ENCODE peak calls at places on chromosomes 2 and 18, in ten cellular contexts. C is GM19239; S is CD8-positive, alpha-beta memory T cell; M is activated T-cell treated with anti-CD3 and anti-CD28 coated beads for 24 hours; L is retinal pigment epithelial cell; F is germinal center; U is iPS-NIHi11; W is smooth muscle cell of the brain vasculature; A is K562; J is T-helper 2 cell. K is an unnamed sample.

GRCh38 chr2:45176399-45176798 is 167.1 kb upstream of the SIX2 start:
- DNase-seq in L (no peak), M (no peak), U (no peak), C (no peak), A (no peak), W (no peak), J (no peak), S (no peak), F (no peak), K (no peak)

GRCh38 chr18:29838556-29838955 is 1204.0 kb downstream of the DSC3 start:
- DNase-seq in L (no peak), W (no peak), J (no peak), U (no peak), M (no peak), A (no peak), C (no peak), F (no peak), S (no peak), K (no peak)

GRCh38 chr2:230868947-230869690 is 4.4 kb downstream of the ITM2C start:
- DNase-seq in W (no peak), C (no peak), U (no peak), A (no peak), J (no peak), L (no peak), F (no peak), S (no peak), M (no peak), K (no peak)

GRCh38 chr2:157761520-157761919 is 114.6 kb downstream of the ACVR1 start:
- DNase-seq in S (no peak), L (no peak), U (no peak), W (no peak), J (no peak), A (no peak), F (no peak), M (no peak), C (no peak), K (no peak)

GRCh38 chr2:191636235-191636543 is 41.7 kb upstream of the NABP1 start:
- DNase-seq in L (peak; percentile 69), W (peak; percentile 23), U (no peak), C (no peak), M (no peak), S (no peak), J (no peak), F (no peak), A (no peak), K (no peak)

GRCh38 chr18:74268933-74269620 is 22.7 kb downstream of the CYB5A start:
- DNase-seq in M (no peak), W (no peak), C (no peak), L (no peak), A (peak; percentile 65), S (no peak), U (no peak), F (no peak), J (no peak), K (no peak)

GRCh38 chr18:43714346-43715010 is 437.2 kb upstream of the SYT4 start:
- DNase-seq in W (no peak), C (no peak), A (no peak), L (no peak), S (no peak), J (no peak), F (no peak), U (no peak), M (no peak), K (no peak)

GRCh38 chr2:72892506-72893173 is 5.4 kb downstream of the SPR start:
- DNase-seq in L (no peak), W (peak; percentile 24), F (peak; percentile 65), J (no peak), A (peak; percentile 63), U (peak; percentile 77), C (peak; percentile 66), S (peak; percentile 66), M (peak; percentile 49), K (peak; percentile 50)

GRCh38 chr2:70248810-70249438 is 496 bp upstream of the TIA1 start:
- DNase-seq in U (peak; percentile 49), M (peak; percentile 93), W (peak; percentile 77), F (no peak), J (no peak), A (peak; percentile 91), S (peak; percentile 92), C (peak; percentile 14), L (no peak), K (no peak)

GRCh38 chr2:217563081-217563480 is 439.7 kb downstream of the TNS1 start:
- DNase-seq in M (no peak), U (no peak), C (no peak), W (no peak), A (no peak), L (no peak), F (no peak), J (no peak), S (no peak), K (no peak)

GRCh38 chr2:188381614-188382013 is 89.9 kb downstream of the GULP1 start:
- DNase-seq in A (no peak), M (no peak), F (no peak), J (no peak), W (peak; percentile 9), S (no peak), U (no peak), L (no peak), C (no peak), K (no peak)

GRCh38 chr2:234905547-234906260 is 46.1 kb upstream of the SH3BP4 start:
- DNase-seq in M (no peak), W (no peak), J (no peak), L (no peak), A (no peak), F (no peak), C (no peak), U (no peak), S (no peak), K (no peak)

GRCh38 chr18:64888956-64889355 is 740.1 kb upstream of the LINC00305 start:
- DNase-seq in A (no peak), J (no peak), C (no peak), W (no peak), S (no peak), F (no peak), L (no peak), U (no peak), M (no peak), K (no peak)

GRCh38 chr2:6421094-6421493 is 444.6 kb downstream of the CMPK2 start:
- DNase-seq in J (no peak), A (no peak), M (no peak), L (no peak), C (no peak), S (no peak), W (no peak), F (no peak), U (no peak), K (no peak)

GRCh38 chr2:65595641-65596040 is 163.2 kb upstream of the SPRED2 start:
- DNase-seq in F (no peak), S (no peak), A (no peak), L (no peak), J (no peak), W (no peak), C (no peak), M (no peak), U (no peak), K (no peak)

GRCh38 chr18:31741096-31741735 is 19.5 kb downstream of the SLC25A52 start:
- DNase-seq in M (peak; percentile 37), S (peak; percentile 61), L (no peak), U (peak; percentile 46), A (peak; percentile 66), W (peak; percentile 3), F (no peak), J (peak; percentile 6), C (no peak), K (no peak)

GRCh38 chr18:12803069-12803936 is 80.7 kb downstream of the PTPN2 start:
- DNase-seq in A (no peak), S (no peak), J (no peak), C (no peak), L (no peak), U (no peak), W (no peak), M (no peak), F (no peak), K (no peak)

GRCh38 chr2:28972778-28973335 is 8.2 kb upstream of the TOGARAM2 start:
- DNase-seq in L (no peak), A (no peak), U (no peak), F (no peak), C (no peak), J (peak; percentile 7), M (no peak), S (no peak), W (no peak), K (no peak)

GRCh38 chr18:1092228-1092627 is 187.6 kb downstream of the ADCYAP1 start:
- DNase-seq in M (no peak), C (no peak), F (no peak), J (no peak), A (peak; percentile 43), L (no peak), W (no peak), S (no peak), U (peak; percentile 66), K (no peak)

GRCh38 chr2:15334650-15335326 is 226.3 kb downstream of the NBAS start:
- DNase-seq in U (no peak), L (no peak), C (no peak), A (no peak), W (peak; percentile 45), M (no peak), F (no peak), S (no peak), J (no peak), K (no peak)

GRCh38 chr2:15790326-15790725 is 150.0 kb upstream of the MYCN start:
- DNase-seq in F (no peak), W (no peak), S (no peak), U (no peak), C (no peak), L (no peak), M (no peak), A (no peak), J (no peak), K (no peak)

GRCh38 chr2:58428286-58428552 is 187.1 kb upstream of the FANCL start:
- DNase-seq in J (no peak), L (no peak), A (no peak), W (no peak), F (peak; percentile 38), M (no peak), U (peak; percentile 81), C (no peak), S (no peak), K (no peak)

GRCh38 chr2:28390241-28390856 is 2.3 kb upstream of the FOSL2 start:
- DNase-seq in L (peak; percentile 82), F (peak; percentile 47), W (peak; percentile 67), S (peak; percentile 90), A (peak; percentile 71), M (peak; percentile 88), C (peak; percentile 79), U (peak; percentile 87), J (peak; percentile 95), K (peak; percentile 60)

GRCh38 chr18:22344908-22345670 is 72.6 kb downstream of the CTAGE1 start:
- DNase-seq in W (no peak), L (no peak), C (no peak), F (no peak), S (peak; percentile 73), A (no peak), M (no peak), J (peak; percentile 77), U (no peak), K (no peak)

GRCh38 chr2:26043862-26044736 is 10.2 kb downstream of the RAB10 start:
- DNase-seq in M (no peak), F (no peak), A (no peak), W (no peak), J (peak; percentile 16), U (no peak), S (no peak), L (no peak), C (no peak), K (no peak)

GRCh38 chr2:69770193-69770702 is 28.3 kb downstream of the ANXA4 start:
- DNase-seq in L (peak; percentile 77), A (peak; percentile 72), F (no peak), U (peak; percentile 30), W (no peak), S (no peak), C (no peak), J (peak; percentile 34), M (no peak), K (no peak)

GRCh38 chr2:135212757-135213156 is 160.7 kb downstream of the RAB3GAP1 start:
- DNase-seq in S (no peak), W (no peak), M (no peak), A (no peak), C (no peak), J (no peak), U (peak; percentile 33), L (peak; percentile 50), F (no peak), K (no peak)

GRCh38 chr2:191637182-191638078 is 40.5 kb upstream of the NABP1 start:
- DNase-seq in L (no peak), U (no peak), W (no peak), C (no peak), S (no peak), A (peak; percentile 72), M (peak; percentile 14), F (no peak), J (no peak), K (no peak)

K was measured in GM12892.